ENCODE peak calls at places on chromosomes 16 and 17, in five cellular contexts. One of them, this sample, is unnamed.

GRCh38 chr17:51508048-51508447 is 247.7 kb downstream of the UTP18 start:
- DNase-seq in tibial nerve: no peak
- DNase-seq in GM20000: no peak
- DNase-seq in endothelial cell: no peak
- DNase-seq in PC-3: no peak
- DNase-seq in this sample: no peak

GRCh38 chr17:68507581-68507980 is 4.6 kb upstream of the PRKAR1A start:
- DNase-seq in tibial nerve: no peak
- DNase-seq in GM20000: no peak
- DNase-seq in endothelial cell: no peak
- DNase-seq in PC-3: peak; percentile 18
- DNase-seq in this sample: no peak

GRCh38 chr16:81532491-81533174 is 88.0 kb downstream of the CMIP start:
- DNase-seq in tibial nerve: no peak
- DNase-seq in GM20000: no peak
- DNase-seq in endothelial cell: no peak
- DNase-seq in PC-3: no peak
- DNase-seq in this sample: no peak

GRCh38 chr16:86241681-86242080 is 268.6 kb upstream of the FOXF1 start:
- DNase-seq in tibial nerve: no peak
- DNase-seq in GM20000: no peak
- DNase-seq in endothelial cell: peak; percentile 45
- DNase-seq in PC-3: no peak
- DNase-seq in this sample: no peak

GRCh38 chr16:49859139-49859947 is 3.4 kb upstream of the ZNF423 start:
- DNase-seq in tibial nerve: no peak
- DNase-seq in GM20000: no peak
- DNase-seq in endothelial cell: peak; percentile 42
- DNase-seq in PC-3: no peak
- DNase-seq in this sample: no peak

GRCh38 chr16:578870-579405 is 9.2 kb downstream of the PIGQ start:
- DNase-seq in tibial nerve: peak; percentile 51
- DNase-seq in GM20000: peak; percentile 84
- DNase-seq in endothelial cell: peak; percentile 77
- DNase-seq in PC-3: peak; percentile 48
- DNase-seq in this sample: peak; percentile 48

GRCh38 chr17:15398736-15399331 is 57.4 kb upstream of the TEKT3 start:
- DNase-seq in tibial nerve: no peak
- DNase-seq in GM20000: no peak
- DNase-seq in endothelial cell: no peak
- DNase-seq in PC-3: peak; percentile 93
- DNase-seq in this sample: no peak

GRCh38 chr16:70695351-70696070 is 9.7 kb upstream of the MTSS2 start:
- DNase-seq in tibial nerve: no peak
- DNase-seq in GM20000: no peak
- DNase-seq in endothelial cell: peak; percentile 74
- DNase-seq in PC-3: peak; percentile 30
- DNase-seq in this sample: no peak

GRCh38 chr17:47696717-47697642 is 3.0 kb downstream of the TBKBP1 start:
- DNase-seq in tibial nerve: no peak
- DNase-seq in GM20000: peak; percentile 18
- DNase-seq in endothelial cell: no peak
- DNase-seq in PC-3: no peak
- DNase-seq in this sample: no peak

GRCh38 chr17:29588017-29588557 is 1.4 kb downstream of the GIT1 start:
- DNase-seq in tibial nerve: no peak
- DNase-seq in GM20000: no peak
- DNase-seq in endothelial cell: no peak
- DNase-seq in PC-3: no peak
- DNase-seq in this sample: no peak

GRCh38 chr17:29576214-29577008 is 7.9 kb downstream of the TP53I13 start:
- DNase-seq in tibial nerve: no peak
- DNase-seq in GM20000: no peak
- DNase-seq in endothelial cell: no peak
- DNase-seq in PC-3: no peak
- DNase-seq in this sample: no peak

GRCh38 chr16:20327444-20328041 is at the start of gene GP2:
- DNase-seq in tibial nerve: no peak
- DNase-seq in GM20000: no peak
- DNase-seq in endothelial cell: no peak
- DNase-seq in PC-3: no peak
- DNase-seq in this sample: no peak

GRCh38 chr16:89163297-89163696 is 8.3 kb upstream of the CDH15 start:
- DNase-seq in tibial nerve: no peak
- DNase-seq in GM20000: no peak
- DNase-seq in endothelial cell: no peak
- DNase-seq in PC-3: no peak
- DNase-seq in this sample: no peak

GRCh38 chr16:1096164-1097082 is at the start of gene C1QTNF8:
- DNase-seq in tibial nerve: no peak
- DNase-seq in GM20000: no peak
- DNase-seq in endothelial cell: no peak
- DNase-seq in PC-3: no peak
- DNase-seq in this sample: no peak

GRCh38 chr16:89200850-89201466 is 621 bp upstream of the SLC22A31 start:
- DNase-seq in tibial nerve: no peak
- DNase-seq in GM20000: peak; percentile 38
- DNase-seq in endothelial cell: no peak
- DNase-seq in PC-3: no peak
- DNase-seq in this sample: no peak

GRCh38 chr17:61248399-61248798 is 151.2 kb upstream of the TBX2 start:
- DNase-seq in tibial nerve: no peak
- DNase-seq in GM20000: no peak
- DNase-seq in endothelial cell: no peak
- DNase-seq in PC-3: peak; percentile 25
- DNase-seq in this sample: no peak

GRCh38 chr16:88405325-88406060 is 22.7 kb downstream of the ZNF469 start:
- DNase-seq in tibial nerve: no peak
- DNase-seq in GM20000: no peak
- DNase-seq in endothelial cell: no peak
- DNase-seq in PC-3: no peak
- DNase-seq in this sample: peak; percentile 44

GRCh38 chr16:57938936-57939871 is 31.7 kb downstream of the CNGB1 start:
- DNase-seq in tibial nerve: peak; percentile 33
- DNase-seq in GM20000: no peak
- DNase-seq in endothelial cell: no peak
- DNase-seq in PC-3: peak; percentile 47
- DNase-seq in this sample: peak; percentile 76

GRCh38 chr17:14428640-14429029 is 127.8 kb downstream of the HS3ST3B1 start:
- DNase-seq in tibial nerve: no peak
- DNase-seq in GM20000: no peak
- DNase-seq in endothelial cell: no peak
- DNase-seq in PC-3: no peak
- DNase-seq in this sample: no peak

GRCh38 chr17:29557717-29558116 is 9.1 kb downstream of the ABHD15 start:
- DNase-seq in tibial nerve: no peak
- DNase-seq in GM20000: no peak
- DNase-seq in endothelial cell: no peak
- DNase-seq in PC-3: no peak
- DNase-seq in this sample: no peak

GRCh38 chr16:31265329-31266245 is 5.8 kb downstream of the ITGAM start:
- DNase-seq in tibial nerve: no peak
- DNase-seq in GM20000: peak; percentile 83
- DNase-seq in endothelial cell: no peak
- DNase-seq in PC-3: peak; percentile 46
- DNase-seq in this sample: no peak

GRCh38 chr17:8935194-8935593 is 30.3 kb downstream of the PIK3R5 start:
- DNase-seq in tibial nerve: no peak
- DNase-seq in GM20000: no peak
- DNase-seq in endothelial cell: no peak
- DNase-seq in PC-3: no peak
- DNase-seq in this sample: no peak

GRCh38 chr17:50184611-50185398 is 16.6 kb downstream of the COL1A1 start:
- DNase-seq in tibial nerve: peak; percentile 77
- DNase-seq in GM20000: peak; percentile 53
- DNase-seq in endothelial cell: no peak
- DNase-seq in PC-3: no peak
- DNase-seq in this sample: no peak

GRCh38 chr16:54928016-54928356 is 2.7 kb upstream of the IRX5 start:
- DNase-seq in tibial nerve: no peak
- DNase-seq in GM20000: no peak
- DNase-seq in endothelial cell: no peak
- DNase-seq in PC-3: no peak
- DNase-seq in this sample: no peak
- TF ChIP-seq CTCF in tibial nerve: no peak
- TF ChIP-seq CTCF in GM20000: no peak
- TF ChIP-seq CTCF in endothelial cell: no peak
- TF ChIP-seq CTCF in PC-3: no peak
- TF ChIP-seq CTCF in this sample: no peak

DNA sequence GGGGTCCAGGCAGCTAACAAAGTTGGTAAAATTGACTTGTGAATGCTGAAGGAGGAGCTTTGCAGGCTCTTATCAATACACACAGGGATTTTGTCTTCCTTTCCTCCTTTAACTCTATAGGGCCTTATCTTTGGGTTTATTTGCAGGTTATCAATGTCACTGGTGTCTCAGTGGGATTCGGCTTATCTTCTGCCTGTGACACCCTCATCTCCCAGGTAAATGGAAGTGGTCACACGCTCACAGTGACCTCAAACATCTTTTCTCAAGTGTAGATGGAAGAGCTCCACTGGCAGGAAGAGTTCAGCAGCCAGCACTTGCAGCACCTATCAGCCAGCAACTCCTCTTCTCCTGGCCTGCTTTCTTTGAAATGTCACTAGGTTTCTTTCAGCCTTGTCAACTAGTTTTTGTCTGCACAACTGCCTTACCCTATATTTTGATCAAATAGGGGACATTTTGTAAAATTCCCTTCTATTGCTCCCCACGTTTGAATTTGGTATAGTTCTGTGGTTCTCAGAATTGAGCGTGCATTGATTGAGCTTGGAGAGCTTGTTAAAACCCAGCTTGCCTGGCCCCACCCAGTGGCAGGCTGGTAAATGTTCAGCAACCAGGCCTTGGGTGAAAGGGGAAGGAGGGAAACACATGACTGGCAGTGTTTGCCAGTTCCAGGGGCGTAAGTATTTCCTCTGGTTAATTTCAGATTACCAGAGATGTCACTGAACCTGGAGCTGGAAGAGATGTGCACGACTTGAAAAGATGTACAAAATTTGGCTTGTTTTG is 12.8 kb downstream of the SLC47A1 start:
- DNase-seq in tibial nerve: no peak
- DNase-seq in GM20000: no peak
- DNase-seq in endothelial cell: no peak
- DNase-seq in PC-3: peak; percentile 18
- DNase-seq in this sample: no peak
- TF ChIP-seq CTCF in tibial nerve: no peak
- TF ChIP-seq CTCF in GM20000: no peak
- TF ChIP-seq CTCF in endothelial cell: no peak
- TF ChIP-seq CTCF in PC-3: peak; percentile 45
- TF ChIP-seq CTCF in this sample: no peak

DNA sequence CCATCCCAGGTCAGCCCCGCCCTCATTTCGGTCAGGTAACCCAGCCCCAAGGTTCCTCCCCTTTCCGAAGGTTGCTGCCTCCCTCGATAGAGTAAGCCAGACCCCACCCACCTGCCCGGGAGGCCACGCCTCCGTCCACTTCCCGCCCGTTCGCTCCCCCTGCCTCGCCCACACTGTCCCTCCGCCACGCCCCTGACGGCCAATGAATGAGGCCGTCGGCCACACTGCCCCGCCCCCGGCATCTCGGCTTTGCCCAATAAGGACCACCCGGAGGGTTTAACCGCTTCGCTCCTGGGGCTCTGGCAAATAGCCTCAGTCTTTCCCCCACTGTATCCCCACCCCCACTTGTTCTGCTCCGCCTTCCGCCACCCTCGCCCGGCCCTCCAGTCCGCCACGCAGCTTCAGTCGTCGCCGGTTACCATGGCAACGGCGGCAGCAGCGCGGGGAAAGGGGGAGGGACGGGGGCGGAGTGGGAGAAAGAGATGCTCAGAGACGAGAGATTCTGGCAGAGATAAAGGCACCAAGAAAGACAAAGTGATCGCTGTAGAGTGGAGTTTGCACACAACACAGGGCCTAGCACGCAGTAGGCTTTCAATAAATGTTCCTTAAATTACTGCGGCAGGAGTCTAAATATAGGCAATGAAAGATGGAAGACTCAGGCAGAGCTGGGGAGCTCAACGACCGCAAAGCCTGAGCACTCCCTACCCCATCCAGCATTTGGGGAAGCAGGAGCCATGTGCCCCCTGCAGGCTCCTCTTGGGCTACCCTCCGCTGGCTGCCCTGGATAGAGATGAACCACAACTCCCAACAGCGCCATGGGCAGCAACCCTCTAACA is 5.1 kb downstream of the DLG4 start:
- DNase-seq in tibial nerve: peak; percentile 94
- DNase-seq in GM20000: peak; percentile 98
- DNase-seq in endothelial cell: peak; percentile 100
- DNase-seq in PC-3: peak; percentile 96
- DNase-seq in this sample: peak; percentile 89
- TF ChIP-seq CTCF in tibial nerve: peak; percentile 61
- TF ChIP-seq CTCF in GM20000: peak; percentile 22
- TF ChIP-seq CTCF in endothelial cell: no peak
- TF ChIP-seq CTCF in PC-3: peak; percentile 51
- TF ChIP-seq CTCF in this sample: peak; percentile 60

DNA sequence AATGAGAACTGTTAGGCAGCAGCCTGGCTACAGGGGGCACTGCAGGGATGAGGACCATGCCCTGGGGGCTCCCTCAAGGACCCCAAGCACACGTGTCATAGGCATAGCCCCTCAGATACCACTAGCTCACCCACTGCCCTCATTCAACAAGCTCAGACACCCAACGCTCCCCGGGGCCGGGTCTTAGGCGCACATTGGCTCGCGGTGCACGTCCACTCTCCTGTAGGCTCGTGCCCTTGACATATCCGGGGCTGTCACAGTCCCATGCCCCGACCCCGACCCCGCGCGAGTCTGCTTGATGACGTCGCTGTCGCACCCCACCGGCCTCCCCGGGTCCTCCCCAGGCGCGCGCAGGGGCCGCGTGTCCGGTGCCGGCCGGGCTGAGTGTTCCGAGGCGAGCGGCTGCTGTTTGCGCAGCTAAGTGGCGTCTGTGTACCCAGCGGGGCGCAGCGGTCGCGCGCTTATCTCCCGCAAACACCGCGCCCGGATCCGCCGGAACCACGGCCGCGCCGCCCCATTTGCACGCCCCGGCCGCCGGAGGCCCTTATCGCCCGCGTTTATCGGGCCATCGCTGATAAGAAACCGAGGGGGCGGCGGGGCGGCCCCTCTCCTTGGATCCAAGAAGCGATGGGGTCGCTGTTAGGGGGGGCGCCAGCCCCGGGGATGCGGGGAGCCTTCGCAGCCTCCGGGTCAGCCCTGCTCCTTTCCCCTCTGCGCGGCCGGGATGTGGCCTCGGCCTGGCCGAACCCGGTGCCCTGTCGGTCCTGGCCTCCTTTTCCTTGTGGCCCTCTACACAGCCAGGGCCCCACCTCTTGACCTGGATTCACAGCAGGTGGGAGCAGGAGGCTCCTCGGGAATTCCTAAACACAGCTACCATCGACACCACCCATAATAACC is 20.7 kb upstream of the NAGS start:
- DNase-seq in tibial nerve: no peak
- DNase-seq in GM20000: no peak
- DNase-seq in endothelial cell: peak; percentile 35
- DNase-seq in PC-3: no peak
- DNase-seq in this sample: no peak
- TF ChIP-seq CTCF in tibial nerve: peak; percentile 7
- TF ChIP-seq CTCF in GM20000: no peak
- TF ChIP-seq CTCF in endothelial cell: peak; percentile 17
- TF ChIP-seq CTCF in PC-3: peak; percentile 46
- TF ChIP-seq CTCF in this sample: peak; percentile 19